ENCODE peak calls at places on chromosomes 11 and 22, in seven cellular contexts. O is AG04450; L is HFF-Myc; H is activated CD4-positive, alpha-beta memory T cell treated with anti-CD3 and anti-CD28 coated beads for 36 hours; A is CD8-positive, alpha-beta memory T cell; Z is AML-193; J is RPMI7951. S is an unnamed sample.
A peak's percentile ranks its signal among the peaks of the same experiment; 100 is the strongest.

GRCh38 chr11:19218216-19218615 is 16.4 kb upstream of the CSRP3 start:
- DNase-seq in O (no peak), L (no peak), H (no peak), A (no peak), Z (no peak), J (no peak), S (no peak)

GRCh38 chr11:67614730-67615454 is 8.2 kb downstream of the NDUFV1 start:
- DNase-seq in O (no peak), L (no peak), H (no peak), A (no peak), Z (no peak), J (no peak), S (no peak)

GRCh38 chr11:34395916-34396555 is 38.2 kb upstream of the ABTB2 start:
- DNase-seq in O (peak; percentile 41), L (peak; percentile 46), H (no peak), A (no peak), Z (no peak), J (peak; percentile 76), S (no peak)

GRCh38 chr22:31626427-31627150 is 35.4 kb downstream of the PISD start:
- DNase-seq in O (no peak), L (no peak), H (no peak), A (no peak), Z (no peak), J (no peak), S (no peak)

GRCh38 chr11:113176561-113176960 is 137.8 kb upstream of the TTC12 start:
- DNase-seq in O (no peak), L (peak; percentile 56), H (no peak), A (no peak), Z (no peak), J (peak; percentile 85), S (no peak)

GRCh38 chr11:120208777-120209176 is 2.1 kb upstream of the OAF start:
- DNase-seq in O (no peak), L (peak; percentile 58), H (no peak), A (no peak), Z (peak; percentile 41), J (peak; percentile 88), S (no peak)

GRCh38 chr11:3087821-3088800 is 30.9 kb upstream of the CARS1 start:
- DNase-seq in O (no peak), L (no peak), H (no peak), A (no peak), Z (no peak), J (peak; percentile 78), S (no peak)

GRCh38 chr11:117298195-117298594 is 7.0 kb downstream of the BACE1-AS start:
- DNase-seq in O (no peak), L (no peak), H (no peak), A (no peak), Z (no peak), J (no peak), S (no peak)

GRCh38 chr11:46039990-46040389 is 81.3 kb downstream of the PHF21A start:
- DNase-seq in O (no peak), L (no peak), H (no peak), A (no peak), Z (no peak), J (peak; percentile 7), S (no peak)

GRCh38 chr11:45089845-45090499 is 56.5 kb upstream of the PRDM11 start:
- DNase-seq in O (no peak), L (no peak), H (peak; percentile 20), A (no peak), Z (peak; percentile 11), J (peak; percentile 53), S (no peak)

GRCh38 chr11:84480151-84480550 is 1147.0 kb downstream of the DLG2 start:
- DNase-seq in O (no peak), L (no peak), H (no peak), A (no peak), Z (no peak), J (no peak), S (peak; percentile 50)

GRCh38 chr11:95715777-95716241 is 73.8 kb downstream of the FAM76B start:
- DNase-seq in O (no peak), L (no peak), H (peak; percentile 71), A (no peak), Z (no peak), J (peak; percentile 64), S (no peak)

GRCh38 chr11:134120143-134120850 is 51.4 kb downstream of the JAM3 start:
- DNase-seq in O (peak; percentile 91), L (no peak), H (no peak), A (no peak), Z (no peak), J (peak; percentile 82), S (no peak)

GRCh38 chr22:39999144-39999757 is 4.5 kb downstream of the FAM83F start:
- DNase-seq in O (no peak), L (no peak), H (peak; percentile 24), A (no peak), Z (peak; percentile 27), J (peak; percentile 96), S (no peak)

GRCh38 chr22:24942301-24942700 is 4.2 kb downstream of the LHFPL7 start:
- DNase-seq in O (no peak), L (no peak), H (no peak), A (no peak), Z (no peak), J (no peak), S (no peak)

GRCh38 chr22:23256986-23257888 is 76.9 kb downstream of the BCR start:
- DNase-seq in O (no peak), L (peak; percentile 46), H (no peak), A (no peak), Z (no peak), J (peak; percentile 17), S (no peak)

GRCh38 chr22:18104566-18104965 is 6.0 kb upstream of the TUBA8 start:
- DNase-seq in O (no peak), L (no peak), H (no peak), A (no peak), Z (no peak), J (no peak), S (no peak)

GRCh38 chr11:5369793-5370192 is 13.8 kb upstream of the OR51M1 start:
- DNase-seq in O (peak; percentile 75), L (no peak), H (no peak), A (no peak), Z (no peak), J (peak; percentile 26), S (no peak)

GRCh38 chr22:49620666-49621065 is 207.0 kb downstream of the BRD1 start:
- DNase-seq in O (no peak), L (no peak), H (no peak), A (no peak), Z (no peak), J (no peak), S (no peak)